ENCODE peak calls at places on chromosomes 3 and 15, in six cellular contexts. V is IMR-90, Z is mesenchymal stem cell, C is H9, S is neuronal stem cell, T is H1. B is an unnamed sample.

GRCh38 chr3:48407542-48408099 is 22.3 kb downstream of the PLXNB1 start:
- DNase-seq in V (no peak), Z (no peak), C (no peak), S (no peak), T (no peak), B (no peak)

GRCh38 chr15:90691369-90691768 is 25.8 kb upstream of the BLM start:
- DNase-seq in V (no peak), Z (no peak), C (no peak), S (no peak), T (no peak), B (no peak)

GRCh38 chr15:73321496-73322344 is 47.0 kb downstream of the HCN4 start:
- DNase-seq in V (no peak), Z (no peak), C (no peak), S (no peak), T (no peak), B (no peak)

GRCh38 chr3:55511895-55512585 is 24.9 kb upstream of the WNT5A start:
- DNase-seq in V (peak; percentile 84), Z (no peak), C (no peak), S (no peak), T (no peak), B (no peak)

GRCh38 chr3:152120606-152121291 is 148.0 kb upstream of the MBNL1 start:
- DNase-seq in V (no peak), Z (no peak), C (no peak), S (no peak), T (no peak), B (no peak)

GRCh38 chr3:155853214-155854146 is 747 bp downstream of the SLC33A1 start:
- DNase-seq in V (peak; percentile 7), Z (no peak), C (no peak), S (peak; percentile 35), T (no peak), B (peak; percentile 56)

GRCh38 chr3:128319107-128319506 is 147.6 kb downstream of the DNAJB8 start:
- DNase-seq in V (no peak), Z (no peak), C (no peak), S (no peak), T (no peak), B (no peak)

GRCh38 chr3:11603628-11604027 is 40.1 kb downstream of the VGLL4 start:
- DNase-seq in V (peak; percentile 97), Z (peak; percentile 96), C (no peak), S (no peak), T (no peak), B (peak; percentile 82)

GRCh38 chr3:23710555-23710954 is 95.2 kb upstream of the UBE2E1 start:
- DNase-seq in V (peak; percentile 98), Z (peak; percentile 99), C (peak; percentile 86), S (no peak), T (no peak), B (peak; percentile 94)

GRCh38 chr15:31801152-31801551 is 229.2 kb upstream of the CHRNA7 start:
- DNase-seq in V (no peak), Z (no peak), C (no peak), S (no peak), T (no peak), B (no peak)

GRCh38 chr3:160981217-160981938 is 123.8 kb downstream of the B3GALNT1 start:
- DNase-seq in V (no peak), Z (peak; percentile 73), C (no peak), S (no peak), T (no peak), B (no peak)

GRCh38 chr3:46632792-46633191 is 20.5 kb downstream of the FAM240A start:
- DNase-seq in V (peak; percentile 44), Z (peak; percentile 51), C (no peak), S (no peak), T (no peak), B (no peak)

GRCh38 chr3:150080058-150080730 is 109.5 kb upstream of the PFN2 start:
- DNase-seq in V (no peak), Z (no peak), C (no peak), S (no peak), T (no peak), B (no peak)

GRCh38 chr3:36175916-36176461 is 204.3 kb upstream of the STAC start:
- DNase-seq in V (no peak), Z (no peak), C (no peak), S (no peak), T (no peak), B (no peak)

GRCh38 chr3:112084980-112085697 is 1.1 kb upstream of the C3orf52 start:
- DNase-seq in V (no peak), Z (no peak), C (no peak), S (no peak), T (no peak), B (no peak)

GRCh38 chr3:58609990-58610389 is 32.8 kb upstream of the FAM107A start:
- DNase-seq in V (no peak), Z (no peak), C (no peak), S (no peak), T (no peak), B (no peak)

GRCh38 chr3:133038089-133038730 is at the start of gene TMEM108:
- DNase-seq in V (peak; percentile 58), Z (peak; percentile 34), C (peak; percentile 97), S (peak; percentile 87), T (peak; percentile 82), B (peak; percentile 89)

GRCh38 chr15:80031841-80032240 is 27.6 kb upstream of the ZFAND6 start:
- DNase-seq in V (no peak), Z (no peak), C (no peak), S (no peak), T (no peak), B (peak; percentile 58)

GRCh38 chr3:58994746-58995330 is 55.0 kb downstream of the CFAP20DC start:
- DNase-seq in V (peak; percentile 79), Z (peak; percentile 70), C (peak; percentile 34), S (peak; percentile 56), T (peak; percentile 5), B (peak; percentile 72)

GRCh38 chr3:112074616-112075497 is 11.3 kb upstream of the C3orf52 start:
- DNase-seq in V (peak; percentile 97), Z (peak; percentile 93), C (peak; percentile 44), S (no peak), T (no peak), B (peak; percentile 96)

GRCh38 chr3:37737134-37737533 is 124.5 kb upstream of the CTDSPL start:
- DNase-seq in V (no peak), Z (no peak), C (no peak), S (no peak), T (no peak), B (no peak)

GRCh38 chr3:181704421-181705066 is 7.2 kb upstream of the SOX2 start:
- DNase-seq in V (no peak), Z (no peak), C (no peak), S (no peak), T (no peak), B (no peak)

GRCh38 chr3:112170046-112170445 is 37.0 kb upstream of the GCSAM start:
- DNase-seq in V (no peak), Z (no peak), C (no peak), S (no peak), T (no peak), B (no peak)

GRCh38 chr15:78329625-78330024 is 10.5 kb upstream of the CRABP1 start:
- DNase-seq in V (peak; percentile 17), Z (no peak), C (no peak), S (no peak), T (no peak), B (no peak)

GRCh38 chr3:15645740-15646490 is 44.4 kb downstream of the BTD start:
- DNase-seq in V (peak; percentile 94), Z (peak; percentile 96), C (no peak), S (no peak), T (no peak), B (peak; percentile 21)

GRCh38 chr15:95912280-95912625 is 418.2 kb upstream of the NR2F2 start:
- DNase-seq in V (no peak), Z (no peak), C (no peak), S (no peak), T (no peak), B (no peak)
- H3K18ac ChIP-seq in V (no peak overlapping the region), Z (no peak overlapping the region), C (no peak overlapping the region), S (peak overlapping the region; percentile 5), T (no peak overlapping the region), B (no peak overlapping the region)

DNA sequence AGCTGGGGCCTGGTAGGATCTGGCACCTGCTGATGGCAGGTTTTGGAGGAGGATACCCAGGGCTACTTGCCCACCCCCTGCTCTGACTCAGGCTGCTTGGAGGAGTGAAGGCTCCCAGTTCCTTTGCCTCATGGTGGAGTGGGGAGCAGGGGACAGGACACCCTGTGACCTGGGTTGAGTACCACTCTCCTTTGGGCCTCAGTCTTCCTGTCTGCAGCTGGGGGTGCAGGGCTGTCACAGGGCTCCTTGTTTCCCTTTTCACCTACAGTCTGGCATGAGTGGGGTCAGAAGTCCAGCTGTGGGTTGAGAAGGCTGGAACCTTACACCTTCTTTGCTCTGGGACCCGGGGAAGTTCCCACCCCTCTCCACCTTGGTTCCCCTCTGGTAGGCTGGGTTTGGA is 14.7 kb downstream of the SEMA3F start:
- DNase-seq in V (no peak), Z (no peak), C (no peak), S (no peak), T (no peak), B (no peak)
- H3K4me1 ChIP-seq in V (peaks cover 41% of the 10 kb centered on the region), Z (peaks cover 61% of the 10 kb centered on the region), C (peaks cover 7% of the 10 kb centered on the region), S (peaks cover 43% of the 10 kb centered on the region), T (peaks cover 27% of the 10 kb centered on the region), B (peaks cover 13% of the 10 kb centered on the region)

GRCh38 chr3:122626515-122627180 is 49.2 kb downstream of the PARP15 start:
- DNase-seq in V (no peak), Z (no peak), C (no peak), S (no peak), T (no peak), B (no peak)

GRCh38 chr3:122620399-122620798 is 42.9 kb downstream of the PARP15 start:
- DNase-seq in V (no peak), Z (no peak), C (no peak), S (no peak), T (no peak), B (no peak)

GRCh38 chr3:122627301-122627700 is 49.9 kb downstream of the PARP15 start:
- DNase-seq in V (no peak), Z (no peak), C (no peak), S (no peak), T (no peak), B (no peak)

GRCh38 chr3:122621112-122621511 is 43.7 kb downstream of the PARP15 start:
- DNase-seq in V (no peak), Z (no peak), C (no peak), S (no peak), T (no peak), B (no peak)

GRCh38 chr3:122623430-122623829 is 46.0 kb downstream of the PARP15 start:
- DNase-seq in V (no peak), Z (no peak), C (no peak), S (no peak), T (no peak), B (no peak)
- H2AFZ ChIP-seq in V (no peak overlapping the region), Z (no peak overlapping the region), C (no peak overlapping the region), S (no peak overlapping the region), T (no peak overlapping the region), B (no peak overlapping the region)

GRCh38 chr15:75790631-75791336 is 52.5 kb upstream of the UBE2Q2 start:
- DNase-seq in V (no peak), Z (no peak), C (peak; percentile 25), S (no peak), T (no peak), B (no peak)

GRCh38 chr15:75791337-75791713 is 51.9 kb upstream of the UBE2Q2 start:
- DNase-seq in V (no peak), Z (no peak), C (peak; percentile 17), S (no peak), T (no peak), B (no peak)

GRCh38 chr15:75801859-75802593 is 41.2 kb upstream of the UBE2Q2 start:
- DNase-seq in V (peak; percentile 54), Z (peak; percentile 76), C (peak; percentile 90), S (peak; percentile 72), T (peak; percentile 47), B (peak; percentile 83)

GRCh38 chr15:75799190-75799589 is 44.1 kb upstream of the UBE2Q2 start:
- DNase-seq in V (no peak), Z (no peak), C (no peak), S (no peak), T (no peak), B (no peak)

GRCh38 chr15:75796321-75796720 is 46.9 kb upstream of the UBE2Q2 start:
- DNase-seq in V (no peak), Z (no peak), C (no peak), S (no peak), T (no peak), B (no peak)
- H3K18ac ChIP-seq in V (no peak overlapping the region), Z (no peak overlapping the region), C (no peak overlapping the region), S (no peak overlapping the region), T (no peak overlapping the region), B (no peak overlapping the region)

B was measured in trophoblast cell.